ENCODE peak calls at places on chromosomes 6 and 20, in four cellular contexts. One of them, this sample, is unnamed. For H3K4me1, the result is how much of the 10 kb centered on the place peaks cover.

GRCh38 chr20:19375301-19375885 is 163.0 kb downstream of the SLC24A3 start:
- DNase-seq in H1: no peak
- DNase-seq in GM12878: no peak
- DNase-seq in HepG2: no peak
- DNase-seq in this sample: no peak

GRCh38 chr6:129671442-129672344 is 38.3 kb downstream of the ARHGAP18 start:
- DNase-seq in H1: no peak
- DNase-seq in GM12878: peak
- DNase-seq in HepG2: peak
- DNase-seq in this sample: no peak

GRCh38 chr20:60481051-60481741 is 523.0 kb downstream of the CDH26 start:
- DNase-seq in H1: no peak
- DNase-seq in GM12878: no peak
- DNase-seq in HepG2: no peak
- DNase-seq in this sample: no peak

GRCh38 chr6:111602481-111603404 is 2.9 kb downstream of the TRAF3IP2 start:
- DNase-seq in H1: no peak
- DNase-seq in GM12878: no peak
- DNase-seq in HepG2: no peak
- DNase-seq in this sample: no peak

GRCh38 chr6:34227656-34228421 is 8.8 kb upstream of the HMGA1 start:
- DNase-seq in H1: no peak
- DNase-seq in GM12878: no peak
- DNase-seq in HepG2: no peak
- DNase-seq in this sample: no peak

GRCh38 chr6:133052465-133052864 is 188.7 kb upstream of the EYA4 start:
- DNase-seq in H1: no peak
- DNase-seq in GM12878: no peak
- DNase-seq in HepG2: no peak
- DNase-seq in this sample: no peak

GRCh38 chr6:36357872-36358234 is 21.2 kb upstream of the BNIP5 start:
- DNase-seq in H1: no peak
- DNase-seq in GM12878: peak
- DNase-seq in HepG2: no peak
- DNase-seq in this sample: no peak

GRCh38 chr20:39850821-39851330 is 838.2 kb downstream of the MAFB start:
- DNase-seq in H1: no peak
- DNase-seq in GM12878: no peak
- DNase-seq in HepG2: no peak
- DNase-seq in this sample: no peak

GRCh38 chr6:29847871-29848630 is 20.4 kb downstream of the HLA-G start:
- DNase-seq in H1: peak
- DNase-seq in GM12878: peak
- DNase-seq in HepG2: peak
- DNase-seq in this sample: peak

GRCh38 chr20:32294071-32294470 is 16.6 kb downstream of the KIF3B start:
- DNase-seq in H1: no peak
- DNase-seq in GM12878: no peak
- DNase-seq in HepG2: no peak
- DNase-seq in this sample: no peak

GRCh38 chr6:168951224-168951616 is 302.4 kb downstream of the THBS2 start:
- DNase-seq in H1: no peak
- DNase-seq in GM12878: no peak
- DNase-seq in HepG2: no peak
- DNase-seq in this sample: no peak

GRCh38 chr20:48238326-48238725 is 453.0 kb upstream of the SULF2 start:
- DNase-seq in H1: no peak
- DNase-seq in GM12878: no peak
- DNase-seq in HepG2: no peak
- DNase-seq in this sample: no peak

GRCh38 chr6:11246722-11247121 is 14.3 kb upstream of the NEDD9 start:
- DNase-seq in H1: no peak
- DNase-seq in GM12878: no peak
- DNase-seq in HepG2: no peak
- DNase-seq in this sample: no peak

GRCh38 chr6:106677282-106677681 is 47.9 kb downstream of the QRSL1 start:
- DNase-seq in H1: no peak
- DNase-seq in GM12878: no peak
- DNase-seq in HepG2: no peak
- DNase-seq in this sample: no peak

GRCh38 chr20:8361779-8362178 is 229.7 kb downstream of the PLCB1 start:
- DNase-seq in H1: no peak
- DNase-seq in GM12878: no peak
- DNase-seq in HepG2: no peak
- DNase-seq in this sample: no peak

GRCh38 chr20:31722388-31723281 is at the start of gene BCL2L1:
- DNase-seq in H1: peak
- DNase-seq in GM12878: no peak
- DNase-seq in HepG2: peak
- DNase-seq in this sample: no peak

GRCh38 chr6:101534821-101535220 is 141.3 kb downstream of the GRIK2 start:
- DNase-seq in H1: no peak
- DNase-seq in GM12878: no peak
- DNase-seq in HepG2: no peak
- DNase-seq in this sample: no peak

GRCh38 chr20:2986466-2986865 is 57.0 kb upstream of the GNRH2 start:
- DNase-seq in H1: no peak
- DNase-seq in GM12878: no peak
- DNase-seq in HepG2: no peak
- DNase-seq in this sample: no peak

GRCh38 chr20:48571945-48572589 is 255.7 kb downstream of the PREX1 start:
- DNase-seq in H1: no peak
- DNase-seq in GM12878: no peak
- DNase-seq in HepG2: no peak
- DNase-seq in this sample: no peak

GRCh38 chr6:4916954-4917561 is 86.8 kb downstream of the RPP40 start:
- DNase-seq in H1: no peak
- DNase-seq in GM12878: no peak
- DNase-seq in HepG2: no peak
- DNase-seq in this sample: no peak

GRCh38 chr6:45619994-45620471 is 242.3 kb upstream of the SUPT3H start:
- DNase-seq in H1: peak
- DNase-seq in GM12878: no peak
- DNase-seq in HepG2: no peak
- DNase-seq in this sample: no peak

GRCh38 chr20:20568604-20569205 is 143.7 kb downstream of the RALGAPA2 start:
- DNase-seq in H1: no peak
- DNase-seq in GM12878: no peak
- DNase-seq in HepG2: peak
- DNase-seq in this sample: peak

GRCh38 chr6:84770521-84770920 is 6.1 kb upstream of the TBX18 start:
- DNase-seq in H1: no peak
- DNase-seq in GM12878: no peak
- DNase-seq in HepG2: no peak
- DNase-seq in this sample: no peak

GRCh38 chr6:147586044-147586443 is 77.6 kb downstream of the SAMD5 start:
- DNase-seq in H1: no peak
- DNase-seq in GM12878: no peak
- DNase-seq in HepG2: no peak
- DNase-seq in this sample: no peak

GRCh38 chr20:33541797-33542196 is 51.9 kb downstream of the CBFA2T2 start:
- DNase-seq in H1: no peak
- DNase-seq in GM12878: no peak
- DNase-seq in HepG2: no peak
- DNase-seq in this sample: no peak

GRCh38 chr20:51461306-51461705 is 81.2 kb downstream of the NFATC2 start:
- DNase-seq in H1: no peak
- DNase-seq in GM12878: no peak
- DNase-seq in HepG2: no peak
- DNase-seq in this sample: no peak

GRCh38 chr20:44642203-44643153 is 9.0 kb downstream of the ADA start:
- DNase-seq in H1: peak
- DNase-seq in GM12878: peak
- DNase-seq in HepG2: peak
- DNase-seq in this sample: peak

GRCh38 chr6:56450882-56451739 is 191.6 kb downstream of the DST start:
- DNase-seq in H1: no peak
- DNase-seq in GM12878: no peak
- DNase-seq in HepG2: peak
- DNase-seq in this sample: no peak

GRCh38 chr6:39114395-39114706 is 635 bp downstream of the SAYSD1 start:
- DNase-seq in H1: no peak
- DNase-seq in GM12878: no peak
- DNase-seq in HepG2: no peak
- DNase-seq in this sample: no peak

GRCh38 chr6:13760948-13761347 is 49.3 kb upstream of the RANBP9 start:
- DNase-seq in H1: no peak
- DNase-seq in GM12878: no peak
- DNase-seq in HepG2: no peak
- DNase-seq in this sample: no peak

GRCh38 chr6:10302566-10303235 is 112.2 kb downstream of the TFAP2A start:
- DNase-seq in H1: no peak
- DNase-seq in GM12878: no peak
- DNase-seq in HepG2: no peak
- DNase-seq in this sample: no peak

GRCh38 chr20:5642155-5642981 is 107.8 kb upstream of the SHLD1 start:
- DNase-seq in H1: no peak
- DNase-seq in GM12878: no peak
- DNase-seq in HepG2: no peak
- DNase-seq in this sample: no peak

DNA sequence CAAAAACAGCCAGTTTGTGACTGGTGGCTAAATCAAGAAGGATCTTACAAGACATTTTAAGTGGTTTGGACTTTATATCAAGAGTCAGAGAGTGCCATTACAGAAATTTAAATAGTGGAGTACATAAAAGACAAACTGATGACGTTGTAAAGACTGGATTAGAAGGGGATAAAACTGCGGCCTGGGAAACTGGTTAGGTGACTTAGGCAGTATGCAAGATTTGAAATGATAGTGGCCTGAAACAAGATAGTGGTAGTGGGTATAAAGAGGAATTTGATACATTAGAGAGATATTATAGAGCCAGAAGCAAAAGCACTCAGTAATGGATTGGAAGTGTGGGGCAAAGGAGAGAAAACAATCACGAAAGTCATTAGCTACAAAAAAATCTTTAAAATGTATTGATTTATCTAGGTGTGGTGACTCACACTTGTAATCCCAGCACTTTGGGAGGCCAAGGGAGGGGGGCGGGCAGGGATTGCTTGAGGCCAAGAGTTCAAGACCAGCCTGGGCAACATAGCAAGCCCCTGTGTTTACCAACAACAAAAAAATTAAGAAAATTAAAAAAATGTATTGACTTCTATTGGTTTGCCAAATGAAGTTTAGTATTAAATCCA is 1.6 kb upstream of the MYO6 start:
- DNase-seq in H1: no peak
- DNase-seq in GM12878: no peak
- DNase-seq in HepG2: no peak
- DNase-seq in this sample: no peak
- TF ChIP-seq SUZ12 in H1: no peak
- TF ChIP-seq SUZ12 in GM12878: no peak
- TF ChIP-seq SUZ12 in HepG2: no peak
- TF ChIP-seq SUZ12 in this sample: no peak

DNA sequence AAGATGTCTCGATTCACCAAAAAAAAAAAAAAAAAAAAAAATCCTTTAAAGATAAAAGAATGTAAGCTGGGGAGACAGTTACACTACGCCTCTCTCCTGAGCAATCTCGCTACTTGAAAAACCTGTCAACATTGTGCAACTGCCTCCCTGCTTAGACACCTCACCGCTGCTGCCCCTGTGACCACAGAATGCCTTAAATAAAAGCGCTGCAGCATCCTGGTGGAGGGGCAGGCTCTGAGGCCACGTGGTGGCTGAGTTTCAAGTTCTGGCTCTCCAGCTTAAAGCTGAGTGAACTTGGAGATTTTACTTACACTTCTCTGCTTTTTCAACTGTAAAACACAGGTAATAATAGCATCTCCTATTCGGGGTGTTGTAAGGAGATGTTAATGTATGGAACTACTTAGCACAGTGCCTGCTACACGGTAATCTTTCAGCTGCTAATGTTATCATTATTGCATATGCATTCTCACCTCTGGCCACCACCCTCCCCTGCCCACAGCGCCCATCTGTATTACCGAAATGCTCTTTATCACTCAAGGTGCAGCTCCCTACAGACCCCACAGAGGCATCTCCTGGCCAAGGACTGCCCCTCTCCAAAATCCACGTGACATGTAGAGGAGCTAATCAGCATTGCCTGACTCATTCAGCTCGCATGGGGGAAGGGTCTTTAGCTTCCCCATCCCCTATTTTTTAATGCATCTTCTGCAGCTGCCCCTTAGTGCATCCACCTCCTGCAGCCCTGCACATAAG is 42.0 kb downstream of the SLC22A23 start:
- DNase-seq in H1: no peak
- DNase-seq in GM12878: no peak
- DNase-seq in HepG2: peak
- DNase-seq in this sample: peak
- H3K4me1 ChIP-seq in H1: under half
- H3K4me1 ChIP-seq in GM12878: under half
- H3K4me1 ChIP-seq in HepG2: half or more
- H3K4me1 ChIP-seq in this sample: under half

DNA sequence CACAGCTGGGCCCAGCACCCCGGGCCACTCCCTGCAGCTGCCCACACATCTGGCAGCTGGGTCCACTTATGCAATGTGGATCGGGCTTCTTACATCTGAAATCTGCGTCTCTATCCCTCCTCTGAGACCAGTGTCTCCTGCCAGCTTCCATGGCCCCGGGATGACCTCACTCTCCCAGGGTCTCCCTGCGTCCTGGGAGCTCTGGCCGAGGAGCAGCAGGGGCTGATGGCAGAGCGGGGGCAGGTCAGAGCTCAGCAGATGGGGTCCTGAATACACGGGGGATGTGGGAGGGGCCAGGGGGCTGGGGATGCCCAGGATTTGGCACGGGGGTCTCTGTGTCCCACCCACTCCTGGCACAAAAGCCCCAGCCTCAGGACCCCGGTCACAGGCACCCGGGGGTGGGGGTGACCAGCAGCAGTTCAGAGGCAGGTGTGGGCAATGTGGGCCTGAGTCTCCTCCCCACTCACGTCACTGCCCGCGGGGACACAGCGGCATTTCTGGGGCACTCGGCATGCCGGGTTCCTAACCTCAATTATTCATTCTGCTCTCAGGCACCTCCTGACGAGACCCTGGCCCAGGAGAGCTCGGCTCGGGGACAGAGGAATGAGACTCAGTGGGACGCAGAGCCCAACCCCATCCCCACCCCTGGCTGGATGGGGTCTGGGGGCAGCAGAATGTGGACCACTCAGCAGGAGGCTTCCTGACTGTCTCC is 16.4 kb downstream of the CHRNA4 start:
- DNase-seq in H1: no peak
- DNase-seq in GM12878: no peak
- DNase-seq in HepG2: no peak
- DNase-seq in this sample: no peak
- TF ChIP-seq SUZ12 in H1: no peak
- TF ChIP-seq SUZ12 in GM12878: no peak
- TF ChIP-seq SUZ12 in HepG2: no peak
- TF ChIP-seq SUZ12 in this sample: no peak

GRCh38 chr6:153275997-153276396 is 144.9 kb upstream of the RGS17 start:
- DNase-seq in H1: no peak
- DNase-seq in GM12878: no peak
- DNase-seq in HepG2: no peak
- DNase-seq in this sample: no peak
- H3K4me1 ChIP-seq in H1: under half
- H3K4me1 ChIP-seq in GM12878: under half
- H3K4me1 ChIP-seq in HepG2: under half
- H3K4me1 ChIP-seq in this sample: under half

GRCh38 chr20:58542411-58543095 is 27.4 kb upstream of the APCDD1L start:
- DNase-seq in H1: peak
- DNase-seq in GM12878: no peak
- DNase-seq in HepG2: no peak
- DNase-seq in this sample: no peak
- TF ChIP-seq SUZ12 in H1: no peak
- TF ChIP-seq SUZ12 in GM12878: no peak
- TF ChIP-seq SUZ12 in HepG2: no peak
- TF ChIP-seq SUZ12 in this sample: no peak

This sample was measured in NT2/D1.